ENCODE peak calls at places on chromosomes 4 and X, in eight cellular contexts. P is heart right ventricle, C is MG63, E is endodermal cell, Z is upper lobe of right lung, M is AG09309, Y is uterus, U is adrenal gland. N is an unnamed sample.

GRCh38 chr4:182897601-182898478 is 19.3 kb downstream of the DCTD start:
- DNase-seq in C (no peak), U (peak), Y (no peak), E (no peak), M (no peak), Z (peak), P (no peak), N (no peak)

GRCh38 chr4:181971973-181972372 is 271.2 kb upstream of the TENM3 start:
- DNase-seq in E (no peak), C (peak), M (peak), P (no peak), Y (no peak), Z (no peak), U (peak), N (peak)

GRCh38 chr4:48162162-48162561 is 28.1 kb upstream of the TXK start:
- DNase-seq in P (no peak), M (no peak), C (peak), U (no peak), Z (no peak), Y (no peak), E (no peak), N (no peak)

GRCh38 chrX:109783712-109784109 is 50.7 kb upstream of the ACSL4 start:
- DNase-seq in U (peak), M (no peak), C (no peak), Y (peak), E (no peak), P (no peak), Z (peak), N (no peak)

GRCh38 chrX:40470830-40471429 is 109.8 kb upstream of the ATP6AP2 start:
- DNase-seq in E (peak), P (no peak), Z (no peak), M (no peak), U (no peak), Y (no peak), C (no peak), N (no peak)

GRCh38 chrX:123601437-123601836 is 131.4 kb downstream of the THOC2 start:
- DNase-seq in Y (no peak), C (no peak), E (no peak), M (no peak), Z (no peak), P (no peak), U (no peak), N (no peak)

GRCh38 chrX:10156199-10157031 is at the start of gene CLCN4:
- DNase-seq in Z (peak), Y (no peak), C (peak), M (no peak), E (peak), P (peak), U (peak), N (peak)

GRCh38 chrX:118062817-118063615 is 53.6 kb downstream of the KLHL13 start:
- DNase-seq in P (no peak), M (no peak), Y (no peak), Z (no peak), C (no peak), U (no peak), E (no peak), N (no peak)

GRCh38 chr4:103199009-103199408 is 866 bp upstream of the CENPE start:
- DNase-seq in Z (no peak), Y (no peak), U (no peak), M (no peak), P (no peak), E (no peak), C (no peak), N (no peak)

GRCh38 chr4:8516061-8516573 is 64.1 kb upstream of the GPR78 start:
- DNase-seq in U (no peak), P (no peak), C (no peak), E (no peak), M (no peak), Y (no peak), Z (no peak), N (no peak)

GRCh38 chrX:132694331-132694823 is 205.5 kb upstream of the MBNL3 start:
- DNase-seq in U (no peak), P (no peak), M (no peak), Z (no peak), Y (no peak), C (no peak), E (peak), N (no peak)

GRCh38 chr4:82423245-82424054 is 6.8 kb downstream of the HNRNPDL start:
- DNase-seq in P (no peak), M (no peak), E (no peak), Z (no peak), U (no peak), C (no peak), Y (no peak), N (no peak)

GRCh38 chr4:37976513-37976912 is 16.3 kb downstream of the PTTG2 start:
- DNase-seq in Z (no peak), P (no peak), E (no peak), C (no peak), U (no peak), Y (no peak), M (no peak), N (no peak)

GRCh38 chr4:90456891-90457290 is 329.7 kb downstream of the CCSER1 start:
- DNase-seq in Z (no peak), Y (no peak), P (no peak), E (no peak), C (no peak), M (no peak), U (no peak), N (no peak)

GRCh38 chrX:129797251-129797906 is 17.6 kb downstream of the SASH3 start:
- DNase-seq in E (no peak), U (no peak), Y (no peak), Z (no peak), C (no peak), P (no peak), M (no peak), N (no peak)

GRCh38 chr4:141658316-141658715 is 21.9 kb downstream of the IL15 start:
- DNase-seq in U (no peak), Y (no peak), P (no peak), E (no peak), C (no peak), Z (no peak), M (no peak), N (no peak)

GRCh38 chr4:17517664-17518063 is 2.7 kb downstream of the CLRN2 start:
- DNase-seq in C (no peak), U (no peak), M (no peak), Y (no peak), Z (no peak), P (no peak), E (peak), N (no peak)

GRCh38 chr4:47879458-47879857 is 34.9 kb downstream of the NFXL1 start:
- DNase-seq in M (no peak), Z (no peak), C (no peak), Y (no peak), P (no peak), U (no peak), E (no peak), N (no peak)

GRCh38 chr4:123505457-123506310 is 109.1 kb downstream of the SPRY1 start:
- DNase-seq in C (peak), E (peak), U (peak), P (peak), M (no peak), Y (peak), Z (peak), N (no peak)

GRCh38 chr4:1298461-1298860 is 8.8 kb downstream of the MAEA start:
- DNase-seq in Y (no peak), U (no peak), P (no peak), M (no peak), Z (peak), C (no peak), E (peak), N (no peak)

GRCh38 chr4:182567119-182567518 is 323.9 kb downstream of the TENM3 start:
- DNase-seq in M (no peak), Y (no peak), C (no peak), U (no peak), P (no peak), E (no peak), Z (no peak), N (no peak)

GRCh38 chr4:1058997-1059665 is 47.7 kb downstream of the FGFRL1 start:
- DNase-seq in M (no peak), C (no peak), Z (peak), P (no peak), Y (no peak), E (peak), U (no peak), N (no peak)

GRCh38 chr4:152112116-152112515 is 351.3 kb upstream of the GATB start:
- DNase-seq in Z (no peak), E (no peak), Y (no peak), C (no peak), M (no peak), P (no peak), U (no peak), N (no peak)

GRCh38 chr4:48792348-48793006 is 12.4 kb upstream of the FRYL start:
- DNase-seq in Z (no peak), U (no peak), Y (no peak), E (no peak), M (no peak), P (no peak), C (no peak), N (no peak)

GRCh38 chr4:6834867-6835266 is 52.3 kb downstream of the KIAA0232 start:
- DNase-seq in Y (no peak), C (peak), M (no peak), P (no peak), U (no peak), Z (no peak), E (no peak), N (no peak)

GRCh38 chr4:91961504-91961903 is 342.3 kb upstream of the GRID2 start:
- DNase-seq in E (no peak), C (no peak), Z (no peak), Y (no peak), M (no peak), P (no peak), U (no peak), N (no peak)

GRCh38 chrX:23901805-23902204 is 5.9 kb downstream of the APOO start:
- DNase-seq in Y (peak), E (peak), M (no peak), U (peak), Z (no peak), P (no peak), C (no peak), N (no peak)

GRCh38 chr4:25915359-25915716 is 1.3 kb downstream of the SMIM20 start:
- DNase-seq in M (no peak), Z (no peak), E (no peak), Y (peak), C (no peak), U (no peak), P (no peak), N (peak)

GRCh38 chr4:102319594-102319993 is 25.7 kb downstream of the SLC39A8 start:
- DNase-seq in P (no peak), U (no peak), Z (no peak), M (no peak), E (peak), C (no peak), Y (no peak), N (no peak)

GRCh38 chr4:155392486-155393184 is 15.9 kb upstream of the MAP9 start:
- DNase-seq in P (no peak), M (peak), E (no peak), Z (no peak), C (peak), U (no peak), Y (no peak), N (peak)

GRCh38 chrX:136619889-136620505 is 28.0 kb upstream of the CD40LG start:
- DNase-seq in P (no peak), U (no peak), C (no peak), E (no peak), Z (no peak), M (no peak), Y (no peak), N (no peak)

GRCh38 chrX:136622568-136622967 is 25.4 kb upstream of the CD40LG start:
- DNase-seq in E (no peak), P (no peak), M (no peak), Z (no peak), U (no peak), Y (no peak), C (no peak), N (no peak)

GRCh38 chrX:136620780-136621179 is 27.2 kb upstream of the CD40LG start:
- DNase-seq in P (no peak), E (no peak), Z (no peak), M (no peak), C (no peak), U (no peak), Y (no peak), N (no peak)

DNA sequence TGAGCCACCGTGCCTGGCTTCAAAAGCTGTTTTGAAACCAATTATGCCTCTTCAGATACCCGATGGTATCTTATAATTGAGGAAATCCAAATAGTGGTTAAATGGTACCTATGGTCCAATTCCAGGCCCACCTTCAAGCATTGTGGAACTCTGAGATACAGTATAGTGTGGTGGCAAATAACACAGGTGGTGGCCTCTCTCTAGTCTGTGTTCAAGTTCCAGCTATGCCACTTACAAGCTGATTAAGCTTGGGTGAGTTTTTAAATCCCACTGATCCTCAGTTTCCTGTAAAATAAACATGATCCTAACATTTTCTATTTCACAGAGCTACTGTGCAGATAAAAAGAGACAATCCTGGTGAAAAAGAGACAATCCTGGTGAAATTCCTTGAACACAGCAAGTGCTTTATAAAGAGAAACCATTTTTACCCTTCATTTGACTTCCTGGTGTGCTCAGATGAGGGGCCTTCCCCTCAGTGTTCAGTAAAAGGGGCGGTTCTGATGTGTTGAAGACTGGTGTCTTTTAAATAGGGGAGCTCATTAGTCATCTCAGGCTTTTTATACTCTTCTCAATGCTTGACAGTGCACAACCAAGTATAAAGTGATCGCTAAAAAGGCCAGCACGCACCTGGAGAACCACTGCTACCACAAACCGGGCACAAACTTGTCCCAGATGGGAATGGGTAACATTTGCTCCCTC is 30.8 kb upstream of the CD40LG start:
- DNase-seq in C (no peak), Z (no peak), E (no peak), P (no peak), Y (no peak), U (no peak), M (no peak), N (no peak)
- H3K4me3 ChIP-seq in C (no peak), Z (no peak), E (no peak), P (no peak), Y (no peak), U (no peak), M (no peak), N (no peak)

GRCh38 chr4:185805979-185806378 is 6.0 kb downstream of the SORBS2 start:
- DNase-seq in U (no peak), P (no peak), Z (no peak), E (no peak), M (no peak), C (no peak), Y (no peak), N (no peak)

GRCh38 chr4:185813133-185813532 is 1.1 kb upstream of the SORBS2 start:
- DNase-seq in Z (no peak), U (no peak), M (no peak), P (no peak), E (no peak), Y (no peak), C (no peak), N (no peak)

GRCh38 chr4:185809517-185810071 is 2.4 kb downstream of the SORBS2 start:
- DNase-seq in Z (no peak), P (no peak), Y (no peak), M (no peak), E (no peak), C (no peak), U (no peak), N (no peak)

GRCh38 chr4:185811509-185812364 is at the start of gene SORBS2:
- DNase-seq in M (no peak), C (no peak), P (peak), Y (no peak), U (peak), Z (peak), E (no peak), N (no peak)

GRCh38 chr4:185810746-185811508 is 1.1 kb downstream of the SORBS2 start:
- DNase-seq in P (no peak), Y (no peak), U (no peak), M (no peak), E (peak), C (no peak), Z (no peak), N (no peak)
- H3K4me3 ChIP-seq in P (peak), Y (no peak), U (no peak), M (no peak), E (peak), C (peak), Z (peak), N (no peak)

GRCh38 chr4:40987151-40987550 is 227.2 kb downstream of the APBB2 start:
- DNase-seq in M (no peak), U (no peak), E (no peak), P (no peak), C (no peak), Z (no peak), Y (no peak), N (no peak)

GRCh38 chr4:40991908-40992307 is 222.4 kb downstream of the APBB2 start:
- DNase-seq in Y (no peak), Z (no peak), M (no peak), U (no peak), C (no peak), P (no peak), E (no peak), N (no peak)

GRCh38 chr4:40992472-40993298 is 221.7 kb downstream of the APBB2 start:
- DNase-seq in U (peak), M (peak), Z (no peak), Y (no peak), P (no peak), E (no peak), C (peak), N (no peak)

GRCh38 chr4:40990202-40990898 is 224.0 kb downstream of the APBB2 start:
- DNase-seq in M (peak), P (no peak), C (peak), Y (no peak), U (no peak), Z (no peak), E (no peak), N (peak)

DNA sequence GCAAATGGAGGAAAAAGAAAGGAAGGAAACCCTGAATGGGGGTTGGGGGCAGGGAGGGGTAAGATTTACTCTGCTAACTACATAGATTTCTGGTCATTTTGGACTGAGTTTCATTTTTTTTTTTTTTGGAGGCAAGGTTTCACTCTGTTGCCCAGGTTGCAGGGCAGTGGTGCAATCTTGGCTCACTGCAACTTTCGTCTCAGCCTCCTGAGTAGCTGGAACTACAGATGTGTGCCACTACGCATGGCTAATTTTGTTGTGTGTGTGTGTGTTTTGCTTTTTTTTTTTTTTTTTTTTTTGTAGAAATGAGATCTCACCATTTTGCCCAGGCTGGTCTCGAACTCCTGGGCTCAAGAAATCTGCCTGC is 223.5 kb downstream of the APBB2 start:
- DNase-seq in U (no peak), Z (no peak), E (no peak), C (peak), P (no peak), M (no peak), Y (no peak), N (no peak)
- H3K4me3 ChIP-seq in U (no peak), Z (no peak), E (no peak), C (no peak), P (no peak), M (no peak), Y (no peak), N (no peak)

GRCh38 chrX:74505437-74505836 is 84.1 kb downstream of the SLC16A2 start:
- DNase-seq in M (no peak), U (no peak), Z (no peak), E (no peak), Y (no peak), C (no peak), P (no peak), N (no peak)

GRCh38 chrX:74500067-74500466 is 78.8 kb downstream of the SLC16A2 start:
- DNase-seq in Z (no peak), P (no peak), M (no peak), C (no peak), Y (no peak), U (no peak), E (no peak), N (no peak)

GRCh38 chrX:74506310-74507115 is 85.2 kb downstream of the SLC16A2 start:
- DNase-seq in C (no peak), Z (no peak), Y (no peak), U (no peak), M (no peak), E (no peak), P (no peak), N (no peak)

GRCh38 chrX:74498924-74499323 is 77.6 kb downstream of the SLC16A2 start:
- DNase-seq in E (no peak), U (no peak), M (no peak), Z (no peak), Y (no peak), C (no peak), P (no peak), N (no peak)

GRCh38 chrX:74500555-74500954 is 79.3 kb downstream of the SLC16A2 start:
- DNase-seq in Z (no peak), P (no peak), U (no peak), Y (no peak), M (no peak), E (no peak), C (no peak), N (no peak)
- H3K4me3 ChIP-seq in Z (no peak), P (no peak), U (no peak), Y (no peak), M (no peak), E (no peak), C (no peak), N (no peak)

GRCh38 chr4:39455486-39455885 is 3.2 kb downstream of the RPL9 start:
- DNase-seq in M (no peak), E (no peak), U (no peak), Y (no peak), P (no peak), C (no peak), Z (no peak), N (no peak)
- H3K4me3 ChIP-seq in M (no peak), E (peak), U (no peak), Y (no peak), P (no peak), C (no peak), Z (no peak), N (no peak)

DNA sequence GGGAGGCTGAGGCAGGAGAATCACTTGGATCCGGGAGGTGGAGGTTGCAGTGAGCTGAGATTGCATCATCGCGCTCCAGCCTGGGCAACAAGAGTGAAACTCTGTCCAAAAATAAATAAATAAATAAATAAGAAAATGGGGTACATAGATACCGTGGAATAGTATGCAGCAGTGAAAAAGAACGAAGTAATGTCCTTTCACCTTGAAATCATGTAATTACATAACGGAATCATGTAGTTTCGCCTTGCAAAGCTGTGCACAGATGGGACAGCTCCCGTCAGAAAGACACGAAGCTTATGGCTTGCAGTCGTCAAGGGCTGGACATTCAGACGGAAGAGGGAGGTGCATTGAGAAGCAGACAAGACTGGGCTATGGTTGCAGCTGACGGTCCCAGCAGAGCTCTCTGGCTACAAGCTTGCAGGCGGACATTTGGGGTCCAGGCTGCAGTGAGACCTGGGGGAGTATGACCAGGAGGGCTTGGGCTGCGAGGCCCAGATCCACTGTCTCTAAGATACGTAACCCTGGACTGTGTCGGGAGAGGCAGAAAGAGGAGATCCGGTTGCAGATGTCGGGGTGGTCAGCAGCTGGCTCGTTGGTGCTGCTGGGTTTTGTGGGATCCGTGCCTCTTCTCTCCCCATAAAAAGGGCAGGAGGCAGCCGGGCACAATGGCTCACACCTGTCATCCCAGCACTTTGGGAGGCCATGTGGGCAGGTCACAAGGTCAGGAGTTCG is 6.2 kb upstream of the P2RY8 start:
- DNase-seq in Y (no peak), C (no peak), P (no peak), E (no peak), U (no peak), M (no peak), Z (no peak), N (no peak)
- H3K4me3 ChIP-seq in Y (no peak), C (no peak), P (no peak), E (no peak), U (no peak), M (no peak), Z (no peak), N (no peak)

N was measured in skeletal muscle cell.